ENCODE peak calls at places on chromosomes 11 and 22, in six cellular contexts. One of them, this sample, is unnamed.

GRCh38 chr11:67542169-67542568 is 18.9 kb upstream of the CABP2 start:
- DNase-seq in HFF-Myc: no peak
- DNase-seq in neural crest cell: no peak
- DNase-seq in cardiac muscle cell: no peak
- DNase-seq in mammary epithelial cell: no peak
- DNase-seq in OCI-LY7: no peak
- DNase-seq in this sample: no peak

GRCh38 chr11:67504023-67504949 is 877 bp downstream of the PITPNM1 start:
- DNase-seq in mammary epithelial cell: peak
- DNase-seq in HFF-Myc: no peak
- DNase-seq in cardiac muscle cell: peak
- DNase-seq in OCI-LY7: peak
- DNase-seq in neural crest cell: peak
- DNase-seq in this sample: peak

GRCh38 chr11:69877235-69877634 is 58.0 kb upstream of the FGF3 start:
- DNase-seq in neural crest cell: no peak
- DNase-seq in cardiac muscle cell: no peak
- DNase-seq in mammary epithelial cell: no peak
- DNase-seq in HFF-Myc: no peak
- DNase-seq in OCI-LY7: no peak
- DNase-seq in this sample: no peak

GRCh38 chr22:45938913-45939312 is 38.0 kb downstream of the WNT7B start:
- DNase-seq in cardiac muscle cell: no peak
- DNase-seq in HFF-Myc: no peak
- DNase-seq in OCI-LY7: no peak
- DNase-seq in mammary epithelial cell: no peak
- DNase-seq in neural crest cell: no peak
- DNase-seq in this sample: no peak

GRCh38 chr11:73236879-73237278 is 18.8 kb downstream of the P2RY2 start:
- DNase-seq in cardiac muscle cell: peak
- DNase-seq in mammary epithelial cell: peak
- DNase-seq in OCI-LY7: peak
- DNase-seq in HFF-Myc: no peak
- DNase-seq in neural crest cell: peak
- DNase-seq in this sample: no peak

GRCh38 chr11:38256436-38256835 is 1658.4 kb upstream of the RAG2 start:
- DNase-seq in OCI-LY7: no peak
- DNase-seq in HFF-Myc: no peak
- DNase-seq in neural crest cell: no peak
- DNase-seq in cardiac muscle cell: no peak
- DNase-seq in mammary epithelial cell: no peak
- DNase-seq in this sample: no peak

GRCh38 chr11:70502677-70503076 is 104.3 kb downstream of the CTTN start:
- DNase-seq in OCI-LY7: no peak
- DNase-seq in neural crest cell: no peak
- DNase-seq in mammary epithelial cell: no peak
- DNase-seq in HFF-Myc: no peak
- DNase-seq in cardiac muscle cell: no peak
- DNase-seq in this sample: no peak

GRCh38 chr11:106473089-106473722 is 395.7 kb downstream of the AASDHPPT start:
- DNase-seq in mammary epithelial cell: no peak
- DNase-seq in HFF-Myc: no peak
- DNase-seq in cardiac muscle cell: no peak
- DNase-seq in OCI-LY7: no peak
- DNase-seq in neural crest cell: no peak
- DNase-seq in this sample: peak

GRCh38 chr11:31822604-31823371 is 11.7 kb upstream of the PAX6 start:
- DNase-seq in mammary epithelial cell: no peak
- DNase-seq in HFF-Myc: no peak
- DNase-seq in cardiac muscle cell: no peak
- DNase-seq in neural crest cell: no peak
- DNase-seq in OCI-LY7: no peak
- DNase-seq in this sample: no peak

GRCh38 chr11:114183041-114183511 is 113.1 kb upstream of the NNMT start:
- DNase-seq in neural crest cell: no peak
- DNase-seq in OCI-LY7: peak
- DNase-seq in mammary epithelial cell: no peak
- DNase-seq in cardiac muscle cell: no peak
- DNase-seq in HFF-Myc: no peak
- DNase-seq in this sample: peak

GRCh38 chr22:46501701-46502100 is 35.7 kb downstream of the CELSR1 start:
- DNase-seq in neural crest cell: no peak
- DNase-seq in OCI-LY7: no peak
- DNase-seq in HFF-Myc: no peak
- DNase-seq in cardiac muscle cell: no peak
- DNase-seq in mammary epithelial cell: peak
- DNase-seq in this sample: peak

GRCh38 chr22:46779651-46780050 is 17.2 kb downstream of the TBC1D22A start:
- DNase-seq in cardiac muscle cell: no peak
- DNase-seq in HFF-Myc: no peak
- DNase-seq in OCI-LY7: no peak
- DNase-seq in neural crest cell: no peak
- DNase-seq in mammary epithelial cell: no peak
- DNase-seq in this sample: no peak

GRCh38 chr11:37259734-37260133 is 661.7 kb upstream of the RAG2 start:
- DNase-seq in cardiac muscle cell: no peak
- DNase-seq in HFF-Myc: no peak
- DNase-seq in OCI-LY7: no peak
- DNase-seq in mammary epithelial cell: no peak
- DNase-seq in neural crest cell: no peak
- DNase-seq in this sample: no peak

GRCh38 chr11:73393479-73394415 is 17.5 kb downstream of the RELT start:
- DNase-seq in neural crest cell: peak
- DNase-seq in OCI-LY7: peak
- DNase-seq in mammary epithelial cell: peak
- DNase-seq in HFF-Myc: peak
- DNase-seq in cardiac muscle cell: peak
- DNase-seq in this sample: peak

GRCh38 chr22:32206774-32207758 is 2.2 kb upstream of the RFPL2 start:
- DNase-seq in OCI-LY7: peak
- DNase-seq in cardiac muscle cell: peak
- DNase-seq in neural crest cell: no peak
- DNase-seq in HFF-Myc: no peak
- DNase-seq in mammary epithelial cell: peak
- DNase-seq in this sample: no peak

GRCh38 chr11:107468596-107468995 is 11.0 kb upstream of the CWF19L2 start:
- DNase-seq in cardiac muscle cell: no peak
- DNase-seq in OCI-LY7: no peak
- DNase-seq in neural crest cell: no peak
- DNase-seq in HFF-Myc: peak
- DNase-seq in mammary epithelial cell: peak
- DNase-seq in this sample: peak

GRCh38 chr11:7639643-7640025 is 33.7 kb downstream of the CYB5R2 start:
- DNase-seq in HFF-Myc: no peak
- DNase-seq in mammary epithelial cell: no peak
- DNase-seq in cardiac muscle cell: no peak
- DNase-seq in neural crest cell: no peak
- DNase-seq in OCI-LY7: no peak
- DNase-seq in this sample: no peak

GRCh38 chr11:130634981-130635473 is 186.6 kb downstream of the ADAMTS15 start:
- DNase-seq in HFF-Myc: peak
- DNase-seq in cardiac muscle cell: no peak
- DNase-seq in neural crest cell: no peak
- DNase-seq in OCI-LY7: no peak
- DNase-seq in mammary epithelial cell: peak
- DNase-seq in this sample: peak

GRCh38 chr11:69438286-69438920 is 43.1 kb upstream of the LINC01488 start:
- DNase-seq in neural crest cell: no peak
- DNase-seq in HFF-Myc: no peak
- DNase-seq in mammary epithelial cell: no peak
- DNase-seq in OCI-LY7: no peak
- DNase-seq in cardiac muscle cell: no peak
- DNase-seq in this sample: no peak

GRCh38 chr11:17781221-17781620 is 46.6 kb downstream of the KCNC1 start:
- DNase-seq in cardiac muscle cell: no peak
- DNase-seq in mammary epithelial cell: peak
- DNase-seq in HFF-Myc: no peak
- DNase-seq in neural crest cell: no peak
- DNase-seq in OCI-LY7: no peak
- DNase-seq in this sample: no peak

GRCh38 chr11:64406221-64406946 is 47.4 kb downstream of the RPS6KA4 start:
- DNase-seq in mammary epithelial cell: no peak
- DNase-seq in HFF-Myc: no peak
- DNase-seq in OCI-LY7: no peak
- DNase-seq in neural crest cell: peak
- DNase-seq in cardiac muscle cell: peak
- DNase-seq in this sample: peak

GRCh38 chr11:131924001-131924400 is 553.6 kb downstream of the NTM start:
- DNase-seq in HFF-Myc: no peak
- DNase-seq in mammary epithelial cell: no peak
- DNase-seq in neural crest cell: no peak
- DNase-seq in OCI-LY7: no peak
- DNase-seq in cardiac muscle cell: no peak
- DNase-seq in this sample: no peak

GRCh38 chr22:26903030-26903856 is 245.9 kb downstream of the MIAT start:
- DNase-seq in OCI-LY7: peak
- DNase-seq in mammary epithelial cell: no peak
- DNase-seq in HFF-Myc: no peak
- DNase-seq in cardiac muscle cell: peak
- DNase-seq in neural crest cell: peak
- DNase-seq in this sample: no peak

GRCh38 chr22:29004647-29005371 is 56.8 kb downstream of the C22orf31 start:
- DNase-seq in mammary epithelial cell: no peak
- DNase-seq in neural crest cell: peak
- DNase-seq in OCI-LY7: no peak
- DNase-seq in HFF-Myc: no peak
- DNase-seq in cardiac muscle cell: peak
- DNase-seq in this sample: no peak

GRCh38 chr22:24474221-24474620 is 20.9 kb upstream of the UPB1 start:
- DNase-seq in HFF-Myc: peak
- DNase-seq in mammary epithelial cell: peak
- DNase-seq in cardiac muscle cell: no peak
- DNase-seq in OCI-LY7: no peak
- DNase-seq in neural crest cell: no peak
- DNase-seq in this sample: peak

GRCh38 chr22:36405671-36406070 is 17.9 kb upstream of the MYH9 start:
- DNase-seq in neural crest cell: no peak
- DNase-seq in OCI-LY7: peak
- DNase-seq in cardiac muscle cell: no peak
- DNase-seq in HFF-Myc: no peak
- DNase-seq in mammary epithelial cell: peak
- DNase-seq in this sample: no peak

DNA sequence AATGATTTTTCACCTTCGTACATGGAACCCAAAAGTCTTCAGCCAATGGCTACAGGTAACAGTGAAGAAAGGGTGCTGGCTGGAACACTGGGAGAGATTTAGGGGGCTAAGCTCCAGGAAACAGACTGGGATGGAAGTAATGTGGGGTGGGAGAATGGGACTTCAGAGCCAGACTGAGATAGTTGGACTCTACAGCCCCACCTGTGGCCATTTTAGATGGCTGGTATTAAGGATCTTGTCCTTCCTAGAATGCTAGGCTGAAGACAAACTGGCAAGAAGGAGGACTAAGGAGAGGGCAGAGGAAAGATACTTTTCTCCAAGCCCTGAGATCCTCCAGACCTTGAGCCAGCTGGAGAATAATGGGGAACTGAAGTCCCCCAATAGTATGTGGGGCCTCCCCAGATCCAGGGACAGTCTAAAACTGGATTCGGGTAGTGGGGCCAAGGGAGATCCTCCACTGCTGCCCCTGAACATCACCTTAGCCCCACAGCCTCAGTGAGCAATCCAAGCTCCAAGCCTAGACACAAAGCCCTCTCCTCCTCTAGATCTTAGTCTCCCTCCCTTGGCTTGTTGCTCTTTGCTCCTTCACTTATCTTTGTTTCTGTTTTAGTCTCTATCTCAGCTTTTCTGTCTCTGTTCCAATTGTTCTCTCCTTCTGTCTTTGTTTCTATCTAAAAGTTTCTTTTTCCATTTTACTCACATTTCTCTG is 16.1 kb upstream of the RRAS2 start:
- DNase-seq in cardiac muscle cell: no peak
- DNase-seq in HFF-Myc: no peak
- DNase-seq in neural crest cell: no peak
- DNase-seq in mammary epithelial cell: no peak
- DNase-seq in OCI-LY7: no peak
- DNase-seq in this sample: no peak
- TF ChIP-seq CTCF in cardiac muscle cell: peak
- TF ChIP-seq CTCF in HFF-Myc: peak
- TF ChIP-seq CTCF in neural crest cell: peak
- TF ChIP-seq CTCF in mammary epithelial cell: peak
- TF ChIP-seq CTCF in OCI-LY7: peak
- TF ChIP-seq CTCF in this sample: peak

DNA sequence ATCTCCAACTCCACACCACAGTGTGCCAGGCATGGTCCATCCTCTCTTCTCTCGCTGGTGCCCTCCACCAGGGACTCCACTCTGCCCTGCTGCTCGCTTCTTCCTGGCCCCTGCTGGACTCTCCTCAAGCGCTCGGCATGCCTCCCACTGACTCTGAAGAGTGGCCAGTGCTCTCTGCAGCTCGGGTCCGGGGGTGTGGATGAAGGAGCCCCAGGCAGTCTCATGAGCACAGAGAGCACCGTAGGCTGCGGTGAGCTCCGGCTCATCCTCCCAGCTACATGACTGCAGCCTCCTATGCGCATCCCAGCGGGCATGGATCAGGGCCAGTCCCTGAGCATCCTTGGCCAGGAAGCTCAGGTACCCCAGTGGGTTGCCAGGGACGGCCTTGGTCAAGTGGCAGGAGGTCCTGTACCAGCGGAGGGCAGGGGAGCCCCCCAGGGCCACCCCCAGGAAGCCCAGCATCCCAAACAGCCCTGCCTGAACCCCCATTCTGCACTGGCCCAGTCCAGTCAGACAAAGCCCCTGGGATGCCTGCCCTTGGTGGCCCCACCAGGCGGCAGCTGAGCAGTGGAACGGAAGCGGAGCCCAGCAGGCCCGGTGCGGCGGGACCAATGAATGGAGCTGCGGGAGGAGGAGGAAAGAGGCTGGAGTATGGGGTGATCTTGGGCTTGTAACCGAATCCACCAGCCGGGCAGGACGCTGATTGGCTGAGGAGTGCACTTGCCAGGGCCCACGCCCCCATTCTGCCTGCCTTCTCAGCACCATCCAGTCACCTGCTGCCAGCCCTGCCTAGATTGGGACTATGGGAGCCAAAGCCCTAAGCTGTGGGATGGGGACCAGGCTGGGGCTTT is at the start of gene PLA2G3:
- DNase-seq in cardiac muscle cell: peak
- DNase-seq in neural crest cell: peak
- DNase-seq in mammary epithelial cell: no peak
- DNase-seq in HFF-Myc: peak
- DNase-seq in OCI-LY7: no peak
- DNase-seq in this sample: peak
- TF ChIP-seq CTCF in cardiac muscle cell: peak
- TF ChIP-seq CTCF in neural crest cell: no peak
- TF ChIP-seq CTCF in mammary epithelial cell: no peak
- TF ChIP-seq CTCF in HFF-Myc: no peak
- TF ChIP-seq CTCF in OCI-LY7: no peak
- TF ChIP-seq CTCF in this sample: no peak

GRCh38 chr11:103964390-103964789 is 72.0 kb upstream of the DDI1 start:
- DNase-seq in HFF-Myc: no peak
- DNase-seq in OCI-LY7: no peak
- DNase-seq in mammary epithelial cell: no peak
- DNase-seq in cardiac muscle cell: no peak
- DNase-seq in neural crest cell: no peak
- DNase-seq in this sample: no peak
- TF ChIP-seq CTCF in HFF-Myc: no peak
- TF ChIP-seq CTCF in OCI-LY7: peak
- TF ChIP-seq CTCF in mammary epithelial cell: peak
- TF ChIP-seq CTCF in cardiac muscle cell: no peak
- TF ChIP-seq CTCF in neural crest cell: peak
- TF ChIP-seq CTCF in this sample: no peak

GRCh38 chr22:48968201-48968959 is 859.3 kb downstream of the BRD1 start:
- DNase-seq in HFF-Myc: no peak
- DNase-seq in mammary epithelial cell: no peak
- DNase-seq in OCI-LY7: peak
- DNase-seq in cardiac muscle cell: peak
- DNase-seq in neural crest cell: no peak
- DNase-seq in this sample: no peak
- TF ChIP-seq CTCF in HFF-Myc: no peak
- TF ChIP-seq CTCF in mammary epithelial cell: no peak
- TF ChIP-seq CTCF in OCI-LY7: peak
- TF ChIP-seq CTCF in cardiac muscle cell: no peak
- TF ChIP-seq CTCF in neural crest cell: peak
- TF ChIP-seq CTCF in this sample: peak